ENCODE peak calls at places on chromosomes 5 and 9, in five cellular contexts. E, L, H, N and B are unnamed samples.
A peak's percentile ranks its signal among the peaks of the same experiment; 100 is the strongest.

GRCh38 chr5:146340260-146341081 is 1.8 kb downstream of the POU4F3 start:
- DNase-seq in E (peak; percentile 55), L (peak; percentile 92), H (no peak), N (peak; percentile 79), B (peak; percentile 80)

GRCh38 chr5:133913413-133914155 is 54.8 kb downstream of the C5orf15 start:
- DNase-seq in E (no peak), L (no peak), H (no peak), N (no peak), B (no peak)

GRCh38 chr9:115240676-115241075 is 122.7 kb upstream of the TNC start:
- DNase-seq in E (peak; percentile 33), L (no peak), H (no peak), N (no peak), B (no peak)

GRCh38 chr5:43033845-43034590 is 6.1 kb downstream of the ANXA2R start:
- DNase-seq in E (peak; percentile 37), L (peak; percentile 24), H (no peak), N (peak; percentile 75), B (no peak)

GRCh38 chr9:133919253-133920115 is 72.6 kb downstream of the VAV2 start:
- DNase-seq in E (no peak), L (no peak), H (no peak), N (no peak), B (no peak)

GRCh38 chr5:88952996-88953643 is 70.1 kb upstream of the MEF2C start:
- DNase-seq in E (no peak), L (no peak), H (peak; percentile 24), N (no peak), B (no peak)

GRCh38 chr9:125585503-125586172 is 121.4 kb downstream of the MAPKAP1 start:
- DNase-seq in E (no peak), L (peak; percentile 25), H (no peak), N (no peak), B (no peak)

GRCh38 chr9:35945341-35946018 is 12.5 kb downstream of the OR2S2 start:
- DNase-seq in E (peak; percentile 58), L (peak; percentile 84), H (peak; percentile 70), N (peak; percentile 92), B (peak; percentile 91)

GRCh38 chr5:97026721-97027120 is 90.8 kb downstream of the LNPEP start:
- DNase-seq in E (peak; percentile 48), L (no peak), H (no peak), N (no peak), B (no peak)

GRCh38 chr9:33791117-33791516 is 4.2 kb upstream of the PRSS3 start:
- DNase-seq in E (peak; percentile 18), L (no peak), H (no peak), N (no peak), B (no peak)

GRCh38 chr9:21252727-21253547 is 13.1 kb upstream of the IFNA14 start:
- DNase-seq in E (peak; percentile 16), L (peak; percentile 65), H (peak; percentile 25), N (peak; percentile 59), B (peak; percentile 32)

GRCh38 chr5:151259931-151260330 is 6.9 kb downstream of the GM2A start:
- DNase-seq in E (no peak), L (no peak), H (no peak), N (no peak), B (no peak)

GRCh38 chr9:9352877-9353481 is 1259.8 kb downstream of the PTPRD start:
- DNase-seq in E (no peak), L (peak; percentile 36), H (no peak), N (no peak), B (peak; percentile 17)

GRCh38 chr5:66633754-66634153 is 37.6 kb downstream of the MAST4 start:
- DNase-seq in E (no peak), L (peak; percentile 41), H (no peak), N (peak; percentile 26), B (peak; percentile 8)

GRCh38 chr5:55108651-55109050 is 6.2 kb downstream of the GZMA start:
- DNase-seq in E (no peak), L (no peak), H (no peak), N (no peak), B (no peak)

GRCh38 chr9:121819511-121820231 is 168.2 kb downstream of the DAB2IP start:
- DNase-seq in E (peak; percentile 39), L (peak; percentile 75), H (no peak), N (peak; percentile 60), B (no peak)

GRCh38 chr9:5899292-5899691 is 8.6 kb downstream of the MLANA start:
- DNase-seq in E (no peak), L (no peak), H (no peak), N (peak; percentile 53), B (no peak)

GRCh38 chr5:139744471-139745120 is 51.0 kb upstream of the PSD2 start:
- DNase-seq in E (no peak), L (no peak), H (no peak), N (no peak), B (peak; percentile 12)

GRCh38 chr5:34676409-34676808 is 20.3 kb downstream of the RAI14 start:
- DNase-seq in E (peak; percentile 79), L (no peak), H (no peak), N (no peak), B (no peak)

GRCh38 chr5:16064135-16064893 is 115.3 kb downstream of the MARCHF11 start:
- DNase-seq in E (no peak), L (no peak), H (no peak), N (peak; percentile 17), B (no peak)

GRCh38 chr5:54959673-54960418 is 25.5 kb downstream of the ESM1 start:
- DNase-seq in E (no peak), L (peak; percentile 29), H (no peak), N (peak; percentile 66), B (no peak)

GRCh38 chr5:176793343-176793699 is 17.0 kb upstream of the UNC5A start:
- DNase-seq in E (no peak), L (no peak), H (peak; percentile 32), N (no peak), B (no peak)

GRCh38 chr5:90134892-90135291 is 274.7 kb downstream of the CETN3 start:
- DNase-seq in E (peak; percentile 93), L (no peak), H (no peak), N (no peak), B (peak; percentile 9)

GRCh38 chr9:87557996-87558395 is 60.3 kb downstream of the DAPK1 start:
- DNase-seq in E (peak; percentile 34), L (no peak), H (peak; percentile 21), N (no peak), B (no peak)

GRCh38 chr5:177601577-177602457 is 1.9 kb downstream of the B4GALT7 start:
- DNase-seq in E (no peak), L (peak; percentile 45), H (no peak), N (peak; percentile 25), B (no peak)

GRCh38 chr5:88029011-88029410 is 239.6 kb downstream of the TMEM161B start:
- DNase-seq in E (no peak), L (no peak), H (no peak), N (no peak), B (no peak)

GRCh38 chr5:139392678-139393496 is 2.0 kb downstream of the PROB1 start:
- DNase-seq in E (no peak), L (peak; percentile 85), H (peak; percentile 86), N (peak; percentile 91), B (peak; percentile 80)

GRCh38 chr5:172007795-172008465 is 1.5 kb upstream of the FBXW11 start:
- DNase-seq in E (peak; percentile 92), L (no peak), H (no peak), N (no peak), B (no peak)

GRCh38 chr5:59275170-59275536 is 618.4 kb downstream of the PDE4D start:
- DNase-seq in E (no peak), L (no peak), H (no peak), N (no peak), B (no peak)

DNA sequence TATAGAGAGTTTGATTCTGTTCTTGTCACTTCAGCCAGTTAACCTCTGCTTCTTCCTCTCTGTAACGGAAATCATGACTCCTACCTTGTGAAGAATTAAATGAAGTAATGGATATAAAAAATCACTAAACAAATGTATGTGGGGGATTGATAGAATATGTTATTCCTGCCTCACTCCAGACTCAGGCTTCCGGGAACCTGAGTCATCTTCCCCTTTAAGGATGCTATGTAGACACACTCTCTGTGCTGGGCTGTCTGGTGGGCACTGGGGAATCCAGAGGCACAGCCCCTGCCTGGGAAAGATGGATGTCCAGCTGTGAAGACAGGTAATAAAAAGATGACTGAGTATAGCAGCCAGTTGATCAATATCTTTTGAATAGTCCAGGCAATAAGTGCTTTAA is 77.4 kb downstream of the ZNF618 start:
- DNase-seq in E (peak; percentile 63), L (no peak), H (no peak), N (no peak), B (no peak)
- H3K4me1 ChIP-seq in E (peaks cover 56% of the 10 kb centered on the region), L (no peaks in the 10 kb centered on the region), H (no peaks in the 10 kb centered on the region), N (peaks cover 8% of the 10 kb centered on the region), B (peaks cover 23% of the 10 kb centered on the region)

GRCh38 chr9:127539982-127540663 is 72.0 kb upstream of the STXBP1 start:
- DNase-seq in E (no peak), L (no peak), H (no peak), N (no peak), B (no peak)
- H3K4me2 ChIP-seq in E (peak overlapping the region; percentile 78), L (no peak overlapping the region), H (no peak overlapping the region), N (no peak overlapping the region), B (no peak overlapping the region)

GRCh38 chr5:148972958-148973357 is 89.9 kb downstream of the SH3TC2 start:
- DNase-seq in E (peak; percentile 83), L (no peak), H (no peak), N (peak; percentile 47), B (peak; percentile 48)

GRCh38 chr5:148976569-148977321 is 86.1 kb downstream of the SH3TC2 start:
- DNase-seq in E (peak; percentile 51), L (peak; percentile 57), H (no peak), N (peak; percentile 61), B (no peak)

GRCh38 chr5:148972396-148972795 is 90.5 kb downstream of the SH3TC2 start:
- DNase-seq in E (no peak), L (no peak), H (no peak), N (no peak), B (no peak)

GRCh38 chr5:148973455-148973854 is 89.4 kb downstream of the SH3TC2 start:
- DNase-seq in E (no peak), L (no peak), H (no peak), N (no peak), B (no peak)

DNA sequence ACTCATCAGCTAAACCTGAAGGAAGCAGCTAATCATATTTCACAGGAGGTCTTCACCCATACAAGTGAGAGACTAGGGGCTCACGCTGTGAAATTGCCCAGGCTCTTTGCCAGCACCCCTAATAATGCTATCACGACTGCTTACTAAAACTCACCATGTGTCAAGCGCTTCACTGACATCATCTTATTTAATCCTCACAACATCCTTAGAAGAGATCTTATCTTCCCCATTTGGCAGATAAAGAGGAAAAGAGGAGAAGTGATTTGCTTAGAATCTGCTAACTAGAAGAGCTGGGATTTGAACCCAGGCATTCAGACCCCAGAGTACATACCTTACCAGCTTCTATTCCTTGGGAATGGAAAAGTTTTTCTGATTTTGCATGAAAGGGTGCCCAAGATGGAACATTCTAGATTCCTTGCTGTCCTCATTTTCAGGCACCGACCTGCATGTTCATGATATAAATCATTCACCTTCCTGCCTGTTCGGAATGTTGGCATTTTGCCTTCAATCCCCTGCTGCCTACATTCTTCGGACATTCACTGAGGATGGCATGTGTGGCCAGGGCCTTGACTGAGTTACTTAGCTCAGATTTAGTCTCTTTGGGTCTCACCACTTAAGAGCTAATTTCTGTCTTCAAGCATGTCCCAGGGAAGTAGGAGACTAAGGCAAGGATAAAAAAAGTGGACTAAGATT is 88.1 kb downstream of the SH3TC2 start:
- DNase-seq in E (no peak), L (no peak), H (no peak), N (peak; percentile 83), B (no peak)
- H3K4me1 ChIP-seq in E (peaks cover 39% of the 10 kb centered on the region), L (peaks cover 9% of the 10 kb centered on the region), H (no peaks in the 10 kb centered on the region), N (peaks cover 13% of the 10 kb centered on the region), B (peaks cover 7% of the 10 kb centered on the region)

DNA sequence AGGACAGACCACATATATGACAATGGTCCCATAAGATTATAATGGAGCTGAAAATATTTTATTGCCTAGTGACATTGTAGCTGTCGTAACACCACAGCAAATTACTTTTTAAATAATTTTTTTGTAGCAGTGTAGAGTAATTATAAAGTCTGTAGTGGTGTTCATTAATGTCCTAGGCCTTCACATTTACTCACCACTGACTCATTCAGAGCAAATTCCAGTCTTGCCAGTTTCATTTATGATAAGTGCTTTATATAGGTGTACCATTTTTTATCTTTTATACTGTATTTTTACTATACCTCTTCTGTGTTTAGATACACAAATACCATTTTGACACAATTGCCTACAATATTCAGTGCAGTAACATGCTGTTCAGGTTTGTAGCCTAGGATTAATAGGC is 67.6 kb downstream of the TLE4 start:
- DNase-seq in E (peak; percentile 39), L (no peak), H (no peak), N (no peak), B (no peak)
- H3K4me2 ChIP-seq in E (no peak overlapping the region), L (no peak overlapping the region), H (no peak overlapping the region), N (no peak overlapping the region), B (no peak overlapping the region)